ENCODE peak calls at places on chromosomes 7 and 10, in five cellular contexts. One of them, this sample, is unnamed.

GRCh38 chr10:46541735-46542566 is 14.5 kb downstream of the GPRIN2 start:
- DNase-seq in HCT116: no peak
- DNase-seq in SK-N-SH: peak; percentile 35
- DNase-seq in A549: peak; percentile 77
- DNase-seq in WTC11: peak; percentile 13
- DNase-seq in this sample: no peak

GRCh38 chr10:115001506-115002381 is 63.7 kb downstream of the TRUB1 start:
- DNase-seq in WTC11: no peak
- DNase-seq in A549: no peak
- DNase-seq in SK-N-SH: no peak
- DNase-seq in HCT116: no peak
- DNase-seq in this sample: no peak

GRCh38 chr7:129828989-129829676 is 123.6 kb downstream of the UBE2H start:
- DNase-seq in A549: no peak
- DNase-seq in SK-N-SH: no peak
- DNase-seq in HCT116: no peak
- DNase-seq in WTC11: no peak
- DNase-seq in this sample: peak; percentile 69

GRCh38 chr7:42237891-42238531 is 1.0 kb upstream of the GLI3 start:
- DNase-seq in SK-N-SH: no peak
- DNase-seq in HCT116: no peak
- DNase-seq in WTC11: peak; percentile 79
- DNase-seq in A549: no peak
- DNase-seq in this sample: peak; percentile 18

GRCh38 chr7:127546313-127546712 is 39.1 kb downstream of the GCC1 start:
- DNase-seq in WTC11: no peak
- DNase-seq in HCT116: no peak
- DNase-seq in A549: no peak
- DNase-seq in SK-N-SH: no peak
- DNase-seq in this sample: no peak

GRCh38 chr10:127424594-127425264 is 124.4 kb upstream of the NPS start:
- DNase-seq in SK-N-SH: peak; percentile 80
- DNase-seq in A549: no peak
- DNase-seq in WTC11: no peak
- DNase-seq in HCT116: no peak
- DNase-seq in this sample: no peak

GRCh38 chr10:19226025-19226424 is 177.4 kb downstream of the MALRD1 start:
- DNase-seq in HCT116: no peak
- DNase-seq in WTC11: no peak
- DNase-seq in SK-N-SH: no peak
- DNase-seq in A549: no peak
- DNase-seq in this sample: no peak

GRCh38 chr7:55081067-55081853 is 62.4 kb downstream of the EGFR start:
- DNase-seq in HCT116: no peak
- DNase-seq in SK-N-SH: peak; percentile 62
- DNase-seq in WTC11: no peak
- DNase-seq in A549: no peak
- DNase-seq in this sample: no peak

GRCh38 chr10:44043646-44044368 is 341.1 kb downstream of the CXCL12 start:
- DNase-seq in HCT116: no peak
- DNase-seq in WTC11: no peak
- DNase-seq in SK-N-SH: no peak
- DNase-seq in A549: no peak
- DNase-seq in this sample: no peak

GRCh38 chr10:69868821-69869220 is 67.1 kb downstream of the COL13A1 start:
- DNase-seq in SK-N-SH: no peak
- DNase-seq in A549: no peak
- DNase-seq in HCT116: no peak
- DNase-seq in WTC11: no peak
- DNase-seq in this sample: no peak

DNA sequence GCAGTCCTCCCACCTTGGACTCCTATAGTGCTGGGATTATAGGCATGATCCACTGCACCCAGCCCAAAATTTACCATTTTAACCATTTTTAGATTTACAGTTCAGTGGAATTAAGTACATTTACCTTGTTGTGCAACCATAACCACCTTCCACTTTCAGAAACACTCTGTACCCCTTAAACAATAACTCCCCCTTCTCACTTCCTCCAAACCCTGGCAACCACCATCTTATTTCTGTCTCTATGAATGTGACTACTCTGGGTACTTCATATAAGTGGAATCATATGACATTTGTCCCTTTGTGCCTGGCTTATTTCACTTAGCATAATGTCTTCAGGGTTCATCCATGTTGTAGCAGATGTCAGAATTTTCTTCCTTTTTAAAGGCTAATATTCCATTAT is 33.6 kb downstream of the SUFU start:
- DNase-seq in WTC11: no peak
- DNase-seq in SK-N-SH: no peak
- DNase-seq in HCT116: no peak
- DNase-seq in A549: no peak
- DNase-seq in this sample: peak; percentile 23
- TF ChIP-seq MAX in WTC11: no peak
- TF ChIP-seq MAX in SK-N-SH: no peak
- TF ChIP-seq MAX in HCT116: no peak
- TF ChIP-seq MAX in A549: no peak
- TF ChIP-seq MAX in this sample: no peak

GRCh38 chr10:129095980-129096339 is 371.1 kb upstream of the MGMT start:
- DNase-seq in WTC11: no peak
- DNase-seq in A549: no peak
- DNase-seq in HCT116: no peak
- DNase-seq in SK-N-SH: no peak
- DNase-seq in this sample: no peak
- TF ChIP-seq MAX in WTC11: no peak
- TF ChIP-seq MAX in A549: no peak
- TF ChIP-seq MAX in HCT116: no peak
- TF ChIP-seq MAX in SK-N-SH: no peak
- TF ChIP-seq MAX in this sample: no peak

GRCh38 chr10:13873201-13873600 is 286.4 kb downstream of the PRPF18 start:
- DNase-seq in A549: no peak
- DNase-seq in HCT116: no peak
- DNase-seq in SK-N-SH: no peak
- DNase-seq in WTC11: no peak
- DNase-seq in this sample: peak; percentile 2

GRCh38 chr10:13869295-13869664 is 282.5 kb downstream of the PRPF18 start:
- DNase-seq in A549: no peak
- DNase-seq in WTC11: no peak
- DNase-seq in HCT116: no peak
- DNase-seq in SK-N-SH: no peak
- DNase-seq in this sample: no peak

GRCh38 chr10:13871698-13872280 is 285.0 kb downstream of the PRPF18 start:
- DNase-seq in A549: no peak
- DNase-seq in WTC11: no peak
- DNase-seq in HCT116: no peak
- DNase-seq in SK-N-SH: peak; percentile 47
- DNase-seq in this sample: no peak

GRCh38 chr10:13872411-13872810 is 285.6 kb downstream of the PRPF18 start:
- DNase-seq in HCT116: no peak
- DNase-seq in A549: no peak
- DNase-seq in SK-N-SH: no peak
- DNase-seq in WTC11: no peak
- DNase-seq in this sample: no peak

GRCh38 chr10:13871087-13871486 is 284.3 kb downstream of the PRPF18 start:
- DNase-seq in HCT116: no peak
- DNase-seq in A549: no peak
- DNase-seq in WTC11: no peak
- DNase-seq in SK-N-SH: no peak
- DNase-seq in this sample: no peak
- TF ChIP-seq MAX in HCT116: no peak
- TF ChIP-seq MAX in A549: no peak
- TF ChIP-seq MAX in WTC11: no peak
- TF ChIP-seq MAX in SK-N-SH: no peak
- TF ChIP-seq MAX in this sample: no peak

DNA sequence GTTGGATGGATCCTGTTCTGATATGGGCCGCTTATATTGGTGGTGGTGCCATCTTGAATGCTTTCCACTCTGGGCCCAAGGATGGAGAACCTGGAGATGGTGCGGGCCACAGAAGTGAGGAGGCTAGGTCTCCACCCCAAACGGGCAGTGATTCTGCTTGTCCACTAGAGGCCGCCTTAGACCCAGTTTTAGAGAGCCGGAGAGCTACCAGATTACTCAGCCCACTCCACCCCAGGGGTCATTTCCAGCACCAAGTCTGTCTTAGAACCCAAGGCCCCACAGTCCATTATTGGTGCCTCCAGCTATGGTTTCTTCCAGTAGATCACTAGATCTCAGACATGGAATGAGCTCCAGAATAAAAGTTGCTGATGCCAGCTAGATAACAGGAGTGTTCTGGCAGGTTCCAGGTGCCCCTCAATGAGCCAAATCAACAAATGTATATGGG is 11.8 kb upstream of the CAMK2G start:
- DNase-seq in SK-N-SH: peak; percentile 83
- DNase-seq in WTC11: peak; percentile 78
- DNase-seq in A549: peak; percentile 84
- DNase-seq in HCT116: no peak
- DNase-seq in this sample: peak; percentile 82
- TF ChIP-seq MAX in SK-N-SH: no peak
- TF ChIP-seq MAX in WTC11: no peak
- TF ChIP-seq MAX in A549: no peak
- TF ChIP-seq MAX in HCT116: no peak
- TF ChIP-seq MAX in this sample: no peak

GRCh38 chr10:101373063-101373462 is 19.1 kb downstream of the BTRC start:
- DNase-seq in A549: no peak
- DNase-seq in HCT116: no peak
- DNase-seq in SK-N-SH: no peak
- DNase-seq in WTC11: no peak
- DNase-seq in this sample: no peak

GRCh38 chr10:101363850-101364400 is 10.0 kb downstream of the BTRC start:
- DNase-seq in HCT116: no peak
- DNase-seq in WTC11: no peak
- DNase-seq in SK-N-SH: no peak
- DNase-seq in A549: no peak
- DNase-seq in this sample: no peak

GRCh38 chr10:101367569-101368453 is 13.8 kb downstream of the BTRC start:
- DNase-seq in HCT116: peak; percentile 95
- DNase-seq in SK-N-SH: no peak
- DNase-seq in WTC11: no peak
- DNase-seq in A549: peak; percentile 71
- DNase-seq in this sample: no peak
- TF ChIP-seq MAX in HCT116: peak; percentile 66
- TF ChIP-seq MAX in SK-N-SH: no peak
- TF ChIP-seq MAX in WTC11: no peak
- TF ChIP-seq MAX in A549: no peak
- TF ChIP-seq MAX in this sample: no peak